ENCODE peak calls at places on chromosome X, in seven cellular contexts. H is AG09309, R is pancreas, I is IMR-90, J is upper lobe of left lung, B is astrocyte of the spinal cord, K is foreskin fibroblast. P is an unnamed sample.

GRCh38 chrX:30060718-30061117 is 154.6 kb upstream of the MAGEB2 start:
- DNase-seq in H (no peak), R (no peak), I (peak), J (no peak), B (peak), K (no peak), P (peak)

GRCh38 chrX:134623293-134624045 is 34.8 kb downstream of the PLAC1 start:
- DNase-seq in H (no peak), R (no peak), I (peak), J (no peak), B (peak), K (no peak), P (peak)

GRCh38 chrX:40065291-40066046 is 32.3 kb downstream of the BCOR start:
- DNase-seq in H (no peak), R (no peak), I (no peak), J (no peak), B (no peak), K (no peak), P (no peak)

GRCh38 chrX:70455366-70456202 is 10.9 kb downstream of the DLG3 start:
- DNase-seq in H (no peak), R (peak), I (no peak), J (peak), B (no peak), K (no peak), P (no peak)

GRCh38 chrX:48794993-48795501 is 6.8 kb upstream of the HDAC6 start:
- DNase-seq in H (peak), R (no peak), I (peak), J (peak), B (peak), K (peak), P (peak)

GRCh38 chrX:15674514-15674898 is 9.9 kb upstream of the CLTRN start:
- DNase-seq in H (peak), R (peak), I (peak), J (no peak), B (no peak), K (peak), P (peak)

GRCh38 chrX:17803449-17803848 is 57.6 kb downstream of the RAI2 start:
- DNase-seq in H (no peak), R (no peak), I (no peak), J (no peak), B (no peak), K (no peak), P (no peak)

GRCh38 chrX:98795636-98796035 is 1614.4 kb downstream of the PCDH19 start:
- DNase-seq in H (no peak), R (no peak), I (no peak), J (no peak), B (peak), K (no peak), P (peak)

GRCh38 chrX:4825550-4825949 is 1112.1 kb upstream of the PRKX start:
- DNase-seq in H (no peak), R (no peak), I (no peak), J (no peak), B (no peak), K (no peak), P (no peak)

GRCh38 chrX:39162322-39162721 is 361.1 kb downstream of the MID1IP1 start:
- DNase-seq in H (no peak), R (peak), I (no peak), J (peak), B (no peak), K (no peak), P (no peak)

GRCh38 chrX:18983711-18984380 is at the start of gene PHKA2:
- DNase-seq in H (no peak), R (peak), I (no peak), J (peak), B (no peak), K (peak), P (peak)

GRCh38 chrX:152177497-152178269 is 39.3 kb upstream of the MAGEA10 start:
- DNase-seq in H (no peak), R (no peak), I (no peak), J (no peak), B (peak), K (no peak), P (no peak)

GRCh38 chrX:75151828-75152592 is 4.1 kb downstream of the ABCB7 start:
- DNase-seq in H (no peak), R (no peak), I (no peak), J (no peak), B (no peak), K (no peak), P (peak)

GRCh38 chrX:8845060-8845459 is 43.9 kb upstream of the FAM9A start:
- DNase-seq in H (no peak), R (no peak), I (peak), J (no peak), B (peak), K (peak), P (peak)

GRCh38 chrX:136759968-136760367 is 20.8 kb downstream of the ARHGEF6 start:
- DNase-seq in H (no peak), R (no peak), I (no peak), J (no peak), B (no peak), K (no peak), P (no peak)

GRCh38 chrX:42691196-42691595 is 86.8 kb downstream of the PPP1R2C start:
- DNase-seq in H (no peak), R (no peak), I (no peak), J (no peak), B (no peak), K (no peak), P (no peak)

GRCh38 chrX:19709812-19710518 is 177.4 kb downstream of the SH3KBP1 start:
- DNase-seq in H (peak), R (no peak), I (peak), J (no peak), B (peak), K (peak), P (peak)

GRCh38 chrX:26783512-26784225 is 567.7 kb downstream of the MAGEB5 start:
- DNase-seq in H (no peak), R (no peak), I (peak), J (no peak), B (peak), K (no peak), P (peak)

GRCh38 chrX:16934212-16934611 is 12.2 kb upstream of the REPS2 start:
- DNase-seq in H (no peak), R (no peak), I (no peak), J (no peak), B (no peak), K (no peak), P (no peak)

GRCh38 chrX:103330601-103331397 is 760 bp downstream of the TCEAL7 start:
- DNase-seq in H (no peak), R (no peak), I (peak), J (peak), B (peak), K (no peak), P (peak)

DNA sequence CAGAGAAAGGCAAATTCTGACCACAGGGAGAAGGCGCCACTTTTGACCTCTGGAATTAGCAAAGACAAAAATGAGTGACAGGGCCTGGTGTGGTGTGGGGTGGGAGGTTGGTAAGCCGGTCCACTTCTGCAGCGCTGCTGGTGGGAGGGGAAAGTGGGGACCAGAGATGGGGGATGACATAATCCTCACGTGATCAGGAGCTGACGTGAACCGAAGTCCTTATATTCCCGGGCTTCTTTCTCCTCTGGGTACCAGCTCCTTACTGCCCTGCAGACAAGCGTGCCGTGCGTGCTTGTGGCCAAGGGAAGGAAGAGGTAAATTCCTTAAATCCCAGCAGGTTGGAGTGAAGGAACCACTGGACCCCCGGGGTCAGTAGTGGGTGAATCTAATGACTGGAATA is at the start of gene TCEAL7:
- DNase-seq in H (no peak), R (no peak), I (peak), J (no peak), B (peak), K (peak), P (peak)
- H3K4me3 ChIP-seq in H (no peak), R (no peak), I (peak), J (peak), B (peak), K (peak), P (peak)

DNA sequence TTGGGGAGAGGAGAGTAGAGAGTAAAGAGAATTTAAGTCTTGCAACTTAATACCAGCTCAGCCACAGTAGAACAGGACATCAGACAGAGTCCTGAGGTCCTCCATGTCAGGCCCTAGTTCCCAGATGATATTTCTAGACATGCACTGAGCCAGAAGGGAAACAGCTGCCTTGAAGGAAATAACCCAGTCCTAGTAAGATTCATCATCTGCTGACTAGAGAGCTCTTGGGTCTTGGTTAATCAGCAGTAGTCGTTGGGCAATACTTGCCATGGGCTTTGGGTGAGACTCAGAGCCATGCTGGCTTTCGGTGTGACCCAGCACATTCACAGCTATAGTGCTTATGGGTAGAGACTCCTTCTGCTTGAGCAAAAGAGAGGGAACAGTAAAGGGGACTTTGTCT is 379.1 kb downstream of the AR start:
- DNase-seq in H (no peak), R (no peak), I (no peak), J (no peak), B (no peak), K (no peak), P (no peak)
- TF ChIP-seq CTCF in H (no peak), R (no peak), I (no peak), J (no peak), B (no peak), K (no peak), P (no peak)

GRCh38 chrX:153687121-153688039 is at the start of gene SLC6A8:
- DNase-seq in H (no peak), R (peak), I (peak), J (peak), B (peak), K (peak), P (peak)
- H3K4me3 ChIP-seq in H (peak), R (peak), I (peak), J (peak), B (peak), K (peak), P (peak)

GRCh38 chrX:112081781-112082482 is 644 bp downstream of the TRPC5 start:
- DNase-seq in H (no peak), R (no peak), I (no peak), J (peak), B (no peak), K (no peak), P (no peak)
- TF ChIP-seq CTCF in H (no peak), R (no peak), I (no peak), J (no peak), B (no peak), K (no peak), P (no peak)

GRCh38 chrX:132120913-132121312 is 6.9 kb downstream of the FRMD7 start:
- DNase-seq in H (no peak), R (no peak), I (no peak), J (no peak), B (no peak), K (no peak), P (no peak)

GRCh38 chrX:132127748-132128147 is at the start of gene FRMD7:
- DNase-seq in H (no peak), R (peak), I (no peak), J (peak), B (peak), K (no peak), P (peak)

GRCh38 chrX:132125906-132126305 is 1.9 kb downstream of the FRMD7 start:
- DNase-seq in H (no peak), R (no peak), I (no peak), J (no peak), B (no peak), K (no peak), P (no peak)
- H3K4me3 ChIP-seq in H (no peak), R (no peak), I (no peak), J (no peak), B (no peak), K (no peak), P (no peak)